ENCODE peak calls at places on chromosome 12, in eight cellular contexts. V is A549; K is CD8-positive, alpha-beta T cell; T is Peyer's patch; J is pancreas; E is body of pancreas; D is esophagus squamous epithelium; H is cardiac muscle cell. C is an unnamed sample. For H3K9me3, the result is how much of the 10 kb centered on the place peaks cover.

GRCh38 chr12:81668475-81668874 is 90.7 kb downstream of the PPFIA2 start:
- DNase-seq in D (no peak), E (no peak), K (no peak), V (peak), J (no peak), H (peak), T (no peak), C (no peak)

GRCh38 chr12:14993537-14994266 is 20.9 kb downstream of the PDE6H start:
- DNase-seq in J (no peak), T (no peak), E (no peak), V (peak), K (no peak), H (peak), D (no peak), C (peak)

GRCh38 chr12:89525002-89525823 is 617 bp upstream of the GALNT4 start:
- DNase-seq in K (peak), V (peak), J (peak), T (peak), E (peak), H (no peak), D (no peak), C (peak)

GRCh38 chr12:48351022-48351708 is 446 bp upstream of the ZNF641 start:
- DNase-seq in V (peak), K (no peak), T (no peak), E (peak), D (no peak), J (no peak), H (peak), C (no peak)

GRCh38 chr12:112419269-112420133 is 754 bp downstream of the PTPN11 start:
- DNase-seq in D (no peak), H (peak), V (peak), E (peak), T (peak), K (peak), J (peak), C (no peak)

GRCh38 chr12:30826276-30826675 is 71.5 kb upstream of the CAPRIN2 start:
- DNase-seq in H (no peak), K (no peak), T (no peak), D (no peak), J (no peak), E (no peak), V (no peak), C (no peak)

GRCh38 chr12:18462437-18462836 is 201.1 kb downstream of the PIK3C2G start:
- DNase-seq in V (no peak), K (no peak), D (no peak), H (peak), J (no peak), T (no peak), E (no peak), C (no peak)

GRCh38 chr12:49364989-49365388 is 2.3 kb upstream of the SPATS2 start:
- DNase-seq in V (no peak), K (no peak), E (no peak), D (no peak), T (no peak), J (no peak), H (peak), C (no peak)

GRCh38 chr12:31234955-31235867 is 90.7 kb downstream of the SINHCAF start:
- DNase-seq in K (no peak), H (peak), T (no peak), D (no peak), J (peak), V (peak), E (peak), C (no peak)

GRCh38 chr12:118356809-118357326 is 15.8 kb downstream of the TAOK3 start:
- DNase-seq in E (no peak), T (no peak), J (no peak), V (peak), D (no peak), H (peak), K (no peak), C (no peak)

GRCh38 chr12:121894633-121895032 is 6.0 kb downstream of the PSMD9 start:
- DNase-seq in K (no peak), D (no peak), J (no peak), E (peak), T (no peak), H (peak), V (peak), C (no peak)

GRCh38 chr12:58814036-58814435 is 106.3 kb downstream of the LRIG3 start:
- DNase-seq in E (no peak), K (no peak), H (no peak), J (no peak), D (no peak), V (no peak), T (no peak), C (no peak)

GRCh38 chr12:123889848-123890535 is 82.6 kb downstream of the CCDC92 start:
- DNase-seq in K (no peak), T (no peak), E (no peak), H (peak), V (no peak), J (no peak), D (no peak), C (no peak)

GRCh38 chr12:108468149-108468968 is 46.7 kb upstream of the FICD start:
- DNase-seq in T (no peak), K (no peak), H (peak), J (no peak), V (no peak), D (no peak), E (no peak), C (no peak)

GRCh38 chr12:87469295-87469694 is 559.9 kb downstream of the C12orf50 start:
- DNase-seq in J (no peak), K (no peak), D (no peak), T (no peak), H (peak), E (no peak), V (no peak), C (no peak)

GRCh38 chr12:263574-263973 is 938 bp upstream of the SLC6A13 start:
- DNase-seq in J (no peak), V (peak), K (no peak), T (no peak), H (no peak), D (no peak), E (no peak), C (no peak)

GRCh38 chr12:126742326-126742725 is 1524.6 kb upstream of the TMEM132C start:
- DNase-seq in T (no peak), K (no peak), J (no peak), E (no peak), D (no peak), V (no peak), H (no peak), C (no peak)

GRCh38 chr12:56763753-56764657 is 881 bp downstream of the HSD17B6 start:
- DNase-seq in J (no peak), E (no peak), T (no peak), K (no peak), V (peak), H (peak), D (no peak), C (no peak)

GRCh38 chr12:116726749-116727148 is 11.1 kb downstream of the SPRING1 start:
- DNase-seq in E (no peak), V (no peak), J (no peak), H (peak), K (no peak), D (no peak), T (no peak), C (no peak)
- H3K27ac ChIP-seq in E (no peak), V (no peak), J (no peak), H (no peak), K (no peak), D (no peak), T (no peak), C (no peak)

GRCh38 chr12:21330682-21331253 is 3.9 kb downstream of the SLCO1A2 start:
- DNase-seq in T (no peak), K (no peak), E (no peak), V (peak), D (no peak), H (no peak), J (no peak), C (no peak)
- H3K9me3 ChIP-seq in T (under half), K (under half), E (under half), V (under half), D (under half), H (under half), J (under half), C (under half)

DNA sequence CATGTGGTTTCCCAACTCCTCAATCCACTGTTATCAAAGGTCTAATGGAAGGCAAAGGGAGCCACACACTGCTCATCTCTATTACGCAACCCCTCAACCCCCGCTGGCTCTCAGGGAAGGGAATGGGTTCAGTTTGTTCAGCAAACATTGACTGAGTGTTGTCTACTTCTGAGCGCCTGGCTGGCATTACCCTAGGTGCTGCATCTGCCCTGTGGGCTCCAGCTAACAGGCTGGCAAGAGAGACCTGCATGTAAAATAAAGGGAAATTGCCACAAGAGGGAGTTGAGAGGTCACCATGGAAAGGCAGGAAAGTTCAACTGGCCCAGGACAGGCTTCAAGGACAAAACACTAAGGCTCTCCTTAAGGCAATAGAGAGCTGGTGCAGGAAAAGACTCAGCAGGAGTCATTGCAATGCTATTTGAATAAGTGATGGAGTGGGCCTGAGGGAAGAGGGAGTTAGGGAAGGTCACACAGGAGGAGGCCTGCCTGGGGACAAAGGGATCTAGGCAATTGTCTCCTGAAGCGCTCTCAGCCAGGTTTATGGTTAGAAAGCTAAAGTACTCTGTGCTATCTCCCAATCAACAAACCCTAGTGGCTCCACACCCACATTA is 5.5 kb upstream of the ZNF740 start:
- DNase-seq in H (peak), J (no peak), K (no peak), E (peak), D (no peak), V (peak), T (no peak), C (no peak)
- H3K27ac ChIP-seq in H (peak), J (no peak), K (no peak), E (no peak), D (no peak), V (peak), T (no peak), C (no peak)

GRCh38 chr12:17438141-17438540 is 651.9 kb downstream of the RERGL start:
- DNase-seq in H (no peak), V (no peak), K (no peak), J (no peak), E (no peak), T (no peak), D (no peak), C (no peak)
- H3K9me3 ChIP-seq in H (under half), V (under half), K (under half), J (under half), E (under half), T (under half), D (under half), C (under half)

GRCh38 chr12:132622437-132623071 is 4.0 kb downstream of the P2RX2 start:
- DNase-seq in D (no peak), J (no peak), K (no peak), T (no peak), H (peak), E (no peak), V (no peak), C (no peak)
- H3K27ac ChIP-seq in D (peak), J (no peak), K (no peak), T (no peak), H (no peak), E (no peak), V (no peak), C (no peak)

GRCh38 chr12:62839869-62840268 is 95.1 kb downstream of the PPM1H start:
- DNase-seq in E (no peak), K (no peak), J (no peak), T (no peak), V (no peak), H (no peak), D (no peak), C (no peak)

GRCh38 chr12:62840806-62841205 is 94.1 kb downstream of the PPM1H start:
- DNase-seq in K (no peak), D (no peak), V (no peak), E (no peak), T (no peak), J (no peak), H (no peak), C (no peak)

GRCh38 chr12:62843714-62844113 is 91.2 kb downstream of the PPM1H start:
- DNase-seq in E (no peak), K (no peak), J (no peak), V (no peak), D (no peak), T (no peak), H (no peak), C (no peak)

GRCh38 chr12:62840311-62840710 is 94.6 kb downstream of the PPM1H start:
- DNase-seq in H (peak), D (no peak), E (no peak), J (no peak), V (peak), T (no peak), K (no peak), C (no peak)

GRCh38 chr12:62841841-62842240 is 93.1 kb downstream of the PPM1H start:
- DNase-seq in D (no peak), T (no peak), V (no peak), K (no peak), E (peak), H (no peak), J (no peak), C (no peak)
- H3K9me3 ChIP-seq in D (under half), T (under half), V (under half), K (under half), E (under half), H (under half), J (under half), C (under half)

GRCh38 chr12:12499909-12500604 is 62.6 kb downstream of the DUSP16 start:
- DNase-seq in V (no peak), E (no peak), K (no peak), H (no peak), J (no peak), T (no peak), D (no peak), C (no peak)
- H3K27ac ChIP-seq in V (no peak), E (no peak), K (no peak), H (no peak), J (no peak), T (no peak), D (no peak), C (no peak)